ENCODE peak calls at places on chromosome 12, in seven cellular contexts. E, P, M, Q, F, C and K are unnamed samples.

GRCh38 chr12:12716151-12716844 is 870 bp upstream of the CDKN1B start:
- DNase-seq in C (no peak), E (peak; percentile 7), Q (no peak), P (no peak), M (no peak), F (no peak), K (no peak)

GRCh38 chr12:94095618-94096017 is 52.8 kb upstream of the PLXNC1 start:
- DNase-seq in M (no peak), Q (no peak), C (no peak), P (no peak), E (no peak), F (no peak), K (no peak)

GRCh38 chr12:22377731-22378496 is 43.4 kb upstream of the ST8SIA1 start:
- DNase-seq in M (no peak), P (no peak), C (no peak), E (peak; percentile 7), F (no peak), Q (no peak), K (no peak)

GRCh38 chr12:52395761-52396434 is 10.2 kb downstream of the KRT82 start:
- DNase-seq in P (no peak), C (no peak), M (peak; percentile 45), Q (peak; percentile 41), F (peak; percentile 28), E (peak; percentile 78), K (peak; percentile 84)

GRCh38 chr12:100484178-100484886 is 10.7 kb downstream of the NR1H4 start:
- DNase-seq in C (no peak), Q (no peak), E (no peak), M (no peak), F (no peak), P (no peak), K (no peak)

GRCh38 chr12:116595672-116596071 is 36.5 kb downstream of the MAP1LC3B2 start:
- DNase-seq in C (no peak), P (no peak), E (no peak), Q (no peak), M (no peak), F (no peak), K (no peak)

GRCh38 chr12:106345739-106346138 is 11.8 kb upstream of the POLR3B start:
- DNase-seq in C (no peak), E (peak; percentile 76), Q (peak; percentile 69), F (no peak), P (peak; percentile 27), M (peak; percentile 65), K (peak; percentile 72)

GRCh38 chr12:62347922-62348650 is 87.9 kb downstream of the USP15 start:
- DNase-seq in P (no peak), E (peak; percentile 76), C (no peak), M (no peak), F (no peak), Q (no peak), K (no peak)

GRCh38 chr12:130832561-130833209 is 6.4 kb downstream of the STX2 start:
- DNase-seq in Q (peak; percentile 35), M (no peak), E (peak; percentile 51), P (no peak), F (no peak), C (peak; percentile 74), K (peak; percentile 49)

GRCh38 chr12:49824886-49825285 is 3.3 kb downstream of the NCKAP5L start:
- DNase-seq in E (no peak), Q (no peak), C (no peak), P (no peak), F (no peak), M (no peak), K (no peak)

GRCh38 chr12:131370791-131371579 is 339.9 kb upstream of the SFSWAP start:
- DNase-seq in P (no peak), M (peak; percentile 11), F (no peak), C (no peak), E (no peak), Q (no peak), K (no peak)

GRCh38 chr12:93521225-93521854 is 51.1 kb upstream of the SOCS2 start:
- DNase-seq in E (no peak), M (peak; percentile 16), F (no peak), Q (no peak), P (peak; percentile 72), C (no peak), K (no peak)

GRCh38 chr12:4147051-4147481 is 126.5 kb upstream of the CCND2 start:
- DNase-seq in C (no peak), Q (no peak), M (no peak), P (no peak), F (no peak), E (no peak), K (no peak)

GRCh38 chr12:113880337-113880736 is 85.8 kb downstream of the RBM19 start:
- DNase-seq in M (no peak), Q (no peak), C (no peak), E (no peak), P (no peak), F (no peak), K (no peak)

GRCh38 chr12:67648306-67649164 is at the start of gene DYRK2:
- DNase-seq in F (peak; percentile 85), M (peak; percentile 90), Q (peak; percentile 81), C (peak; percentile 83), E (peak; percentile 75), P (peak; percentile 82), K (peak; percentile 82)

GRCh38 chr12:50542448-50542847 is 37.7 kb downstream of the DIP2B start:
- DNase-seq in E (peak; percentile 93), F (no peak), M (no peak), C (no peak), P (no peak), Q (no peak), K (no peak)

GRCh38 chr12:102528111-102528510 is 47.7 kb upstream of the IGF1 start:
- DNase-seq in F (no peak), C (no peak), Q (no peak), P (no peak), E (no peak), M (no peak), K (no peak)

GRCh38 chr12:1612196-1612595 is 16.8 kb upstream of the WNT5B start:
- DNase-seq in C (no peak), E (no peak), P (no peak), M (no peak), F (no peak), Q (no peak), K (no peak)

GRCh38 chr12:46480724-46481123 is 108.2 kb upstream of the SLC38A2 start:
- DNase-seq in Q (no peak), E (no peak), F (no peak), P (no peak), M (no peak), C (no peak), K (no peak)

GRCh38 chr12:62677355-62677754 is 210.7 kb downstream of the MON2 start:
- DNase-seq in C (no peak), Q (no peak), E (no peak), F (no peak), P (no peak), M (no peak), K (no peak)

GRCh38 chr12:6827437-6827894 is 741 bp upstream of the P3H3 start:
- DNase-seq in P (peak; percentile 79), F (peak; percentile 82), C (no peak), E (peak; percentile 60), M (peak; percentile 91), Q (peak; percentile 96), K (peak; percentile 81)

GRCh38 chr12:122859303-122860051 is 24.2 kb downstream of the HIP1R start:
- DNase-seq in P (no peak), C (peak; percentile 55), F (no peak), M (no peak), E (no peak), Q (peak; percentile 77), K (no peak)

GRCh38 chr12:109875572-109876131 is 4.7 kb downstream of the GLTP start:
- DNase-seq in C (no peak), E (peak; percentile 76), M (no peak), Q (no peak), F (peak; percentile 82), P (no peak), K (peak; percentile 66)

GRCh38 chr12:111841750-111842555 is at the start of gene MAPKAPK5:
- DNase-seq in C (peak; percentile 94), F (peak; percentile 96), Q (peak; percentile 96), M (peak; percentile 93), P (peak; percentile 95), E (peak; percentile 99), K (peak; percentile 96)
- TF ChIP-seq CTCF in C (no peak), F (no peak), Q (no peak), M (no peak), P (no peak), E (no peak), K (no peak)

DNA sequence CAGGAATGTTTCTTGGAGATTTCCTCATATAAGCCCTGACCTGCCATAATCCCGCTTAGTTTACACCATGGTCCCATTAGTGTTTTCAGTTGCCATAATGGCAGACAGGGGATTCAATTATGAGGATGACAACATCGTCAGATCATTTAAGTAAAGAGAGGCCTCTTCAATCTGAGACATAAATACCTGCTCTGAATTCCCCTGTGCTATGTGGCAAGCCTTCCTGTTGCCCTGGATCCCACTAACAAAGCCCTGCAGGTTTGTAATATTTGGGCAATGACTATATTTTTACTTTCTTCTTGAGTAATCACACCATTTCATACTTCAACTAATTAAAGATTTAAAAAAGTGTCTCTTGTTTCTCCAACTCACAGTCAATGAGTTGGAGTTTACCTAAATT is 108.9 kb downstream of the TRAFD1 start:
- DNase-seq in Q (no peak), F (no peak), E (no peak), M (no peak), C (no peak), P (no peak), K (no peak)
- H3K36me3 ChIP-seq in Q (peaks cover 71% of the 10 kb centered on the region), F (no peaks in the 10 kb centered on the region), E (peaks cover 30% of the 10 kb centered on the region), M (no peaks in the 10 kb centered on the region), C (peaks cover 47% of the 10 kb centered on the region), P (peaks cover 99% of the 10 kb centered on the region), K (peaks cover 1% of the 10 kb centered on the region)

GRCh38 chr12:98228619-98229538 is 286.5 kb upstream of the TMPO start:
- DNase-seq in F (no peak), M (no peak), C (no peak), Q (no peak), P (no peak), E (no peak), K (no peak)

GRCh38 chr12:98229539-98229921 is 285.9 kb upstream of the TMPO start:
- DNase-seq in Q (no peak), F (no peak), C (no peak), M (no peak), E (no peak), P (no peak), K (no peak)

GRCh38 chr12:98224584-98225221 is 290.7 kb upstream of the TMPO start:
- DNase-seq in C (no peak), P (no peak), M (no peak), Q (no peak), E (no peak), F (no peak), K (no peak)

GRCh38 chr12:98232753-98233385 is 282.5 kb upstream of the TMPO start:
- DNase-seq in C (no peak), F (no peak), Q (no peak), P (no peak), E (no peak), M (no peak), K (no peak)

DNA sequence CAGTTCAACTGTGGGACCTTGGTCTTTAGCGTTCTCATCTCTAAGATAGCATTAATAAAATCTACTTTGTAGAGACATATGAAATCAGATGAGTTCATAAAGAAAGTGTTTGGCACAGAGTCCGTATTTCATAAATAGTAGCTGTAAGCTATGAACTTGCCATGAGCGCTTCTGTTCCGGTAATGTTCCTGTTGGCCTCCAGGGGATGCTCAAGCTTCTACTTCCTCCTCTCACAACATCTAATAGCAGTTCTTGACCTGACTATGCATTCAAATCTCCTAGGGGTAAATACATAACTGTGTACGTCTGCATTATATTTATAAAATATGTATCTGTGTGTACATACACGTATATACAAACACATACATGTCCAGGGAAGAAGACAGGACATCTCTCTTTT is 288.2 kb upstream of the TMPO start:
- DNase-seq in P (no peak), M (peak; percentile 24), C (no peak), E (no peak), F (no peak), Q (peak; percentile 31), K (no peak)
- TF ChIP-seq CTCF in P (no peak), M (no peak), C (peak; percentile 13), E (peak; percentile 49), F (peak; percentile 11), Q (peak; percentile 88), K (peak; percentile 22)

GRCh38 chr12:56206373-56207166 is 15.2 kb downstream of the RNF41 start:
- DNase-seq in Q (peak; percentile 83), F (peak; percentile 65), E (peak; percentile 64), P (peak; percentile 58), M (peak; percentile 77), C (no peak), K (peak; percentile 77)
- H3K36me3 ChIP-seq in Q (peaks cover 48% of the 10 kb centered on the region), F (no peaks in the 10 kb centered on the region), E (peaks cover 29% of the 10 kb centered on the region), P (peaks cover 75% of the 10 kb centered on the region), M (no peaks in the 10 kb centered on the region), C (peaks cover 32% of the 10 kb centered on the region), K (peaks cover 2% of the 10 kb centered on the region)